ENCODE peak calls at places on chromosomes 13 and 19, in seven cellular contexts. X is PC-3; J is endodermal cell; G is PC-9; M is effector memory CD4-positive, alpha-beta T cell; C is aorta; O is brain microvascular endothelial cell. V is an unnamed sample. For H3K36me3, the result is how much of the 10 kb centered on the place peaks cover.

GRCh38 chr13:22839554-22840286 is 341.1 kb upstream of the SGCG start:
- DNase-seq in X (no peak), J (no peak), G (no peak), M (no peak), C (no peak), O (no peak), V (no peak)

GRCh38 chr13:74836628-74837027 is 645.3 kb downstream of the TBC1D4 start:
- DNase-seq in X (no peak), J (no peak), G (no peak), M (no peak), C (no peak), O (no peak), V (no peak)

GRCh38 chr13:35765387-35765786 is 288.9 kb upstream of the MAB21L1 start:
- DNase-seq in X (no peak), J (peak), G (no peak), M (no peak), C (no peak), O (no peak), V (no peak)

GRCh38 chr13:108700421-108701170 is 71.2 kb downstream of the MYO16 start:
- DNase-seq in X (peak), J (no peak), G (no peak), M (no peak), C (no peak), O (peak), V (no peak)

GRCh38 chr19:40717325-40717879 is 490 bp downstream of the ITPKC start:
- DNase-seq in X (no peak), J (no peak), G (peak), M (no peak), C (peak), O (peak), V (peak)

GRCh38 chr19:3365447-3366103 is 808 bp upstream of the NFIC start:
- DNase-seq in X (peak), J (no peak), G (peak), M (no peak), C (peak), O (no peak), V (no peak)

GRCh38 chr19:54889566-54889965 is 15.5 kb downstream of the FCAR start:
- DNase-seq in X (no peak), J (no peak), G (no peak), M (no peak), C (no peak), O (no peak), V (no peak)

GRCh38 chr13:22235950-22236290 is 565.0 kb downstream of the FGF9 start:
- DNase-seq in X (no peak), J (peak), G (no peak), M (no peak), C (no peak), O (no peak), V (no peak)

GRCh38 chr13:113046883-113047244 is 58.7 kb upstream of the F7 start:
- DNase-seq in X (no peak), J (no peak), G (no peak), M (no peak), C (peak), O (no peak), V (no peak)

GRCh38 chr13:113660066-113660465 is 2.1 kb upstream of the ATP4B start:
- DNase-seq in X (no peak), J (no peak), G (no peak), M (no peak), C (no peak), O (no peak), V (no peak)

GRCh38 chr13:25213716-25214115 is 41.6 kb upstream of the AMER2 start:
- DNase-seq in X (peak), J (peak), G (no peak), M (no peak), C (no peak), O (no peak), V (no peak)

GRCh38 chr13:102141625-102142472 is 260.0 kb downstream of the FGF14 start:
- DNase-seq in X (peak), J (no peak), G (no peak), M (no peak), C (no peak), O (no peak), V (peak)

GRCh38 chr13:45623516-45624090 is 8.1 kb upstream of the ERICH6B start:
- DNase-seq in X (peak), J (no peak), G (no peak), M (no peak), C (no peak), O (no peak), V (peak)

GRCh38 chr13:26475176-26476110 is 82.0 kb upstream of the WASF3 start:
- DNase-seq in X (no peak), J (peak), G (no peak), M (no peak), C (no peak), O (no peak), V (no peak)
- H3K27ac ChIP-seq in X (no peak), J (peak), G (no peak), M (no peak), C (peak), O (no peak), V (no peak)

DNA sequence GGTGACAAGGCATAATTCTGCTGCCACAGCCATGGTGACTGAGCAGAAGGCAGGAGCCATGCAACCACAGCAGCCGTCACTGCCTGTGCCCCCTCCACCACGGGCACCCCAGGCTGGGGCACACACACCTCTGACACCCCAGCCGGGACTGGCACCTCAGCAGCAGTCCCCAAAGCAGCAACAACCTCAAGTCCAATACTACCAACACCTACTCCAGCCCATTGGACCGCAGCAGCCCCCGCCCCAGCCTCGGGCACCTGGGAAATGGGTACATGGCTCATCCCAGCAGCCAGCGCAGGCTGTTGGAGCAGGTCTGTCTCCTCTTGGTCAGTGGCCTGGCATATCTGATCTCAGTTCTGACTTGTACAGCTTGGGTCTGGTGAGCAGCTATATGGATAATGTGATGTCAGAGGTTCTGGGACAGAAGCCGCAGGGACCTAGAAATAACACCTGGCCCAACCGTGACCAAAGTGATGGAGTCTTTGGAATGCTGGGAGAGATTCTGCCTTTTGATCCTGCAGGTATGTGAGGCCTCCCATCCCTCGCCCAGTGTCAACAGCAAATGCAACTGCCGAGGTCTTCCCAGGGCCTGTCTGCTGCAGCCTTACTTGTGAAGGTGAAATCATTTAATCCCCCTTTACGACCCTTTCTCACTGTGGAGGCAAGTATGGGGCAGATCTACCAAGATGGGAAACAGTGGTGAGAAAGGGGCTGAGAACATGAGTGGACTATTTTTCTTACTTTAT is 22.9 kb upstream of the GPI start:
- DNase-seq in X (no peak), J (no peak), G (no peak), M (no peak), C (no peak), O (no peak), V (no peak)
- H3K36me3 ChIP-seq in X (under half), J (half or more), G (under half), M (half or more), C (under half), O (half or more), V (half or more)

GRCh38 chr19:1854542-1855039 is 6.3 kb upstream of the REXO1 start:
- DNase-seq in X (no peak), J (no peak), G (no peak), M (no peak), C (no peak), O (peak), V (no peak)
- H3K27ac ChIP-seq in X (no peak), J (peak), G (no peak), M (peak), C (no peak), O (peak), V (peak)

GRCh38 chr13:52779028-52779612 is 39.5 kb upstream of the CNMD start:
- DNase-seq in X (no peak), J (no peak), G (no peak), M (no peak), C (no peak), O (no peak), V (no peak)
- H3K36me3 ChIP-seq in X (under half), J (under half), G (under half), M (under half), C (under half), O (under half), V (under half)

GRCh38 chr19:2231621-2232221 is 4.4 kb downstream of the PLEKHJ1 start:
- DNase-seq in X (no peak), J (peak), G (no peak), M (no peak), C (no peak), O (no peak), V (no peak)
- H3K27ac ChIP-seq in X (no peak), J (peak), G (no peak), M (no peak), C (no peak), O (no peak), V (no peak)

DNA sequence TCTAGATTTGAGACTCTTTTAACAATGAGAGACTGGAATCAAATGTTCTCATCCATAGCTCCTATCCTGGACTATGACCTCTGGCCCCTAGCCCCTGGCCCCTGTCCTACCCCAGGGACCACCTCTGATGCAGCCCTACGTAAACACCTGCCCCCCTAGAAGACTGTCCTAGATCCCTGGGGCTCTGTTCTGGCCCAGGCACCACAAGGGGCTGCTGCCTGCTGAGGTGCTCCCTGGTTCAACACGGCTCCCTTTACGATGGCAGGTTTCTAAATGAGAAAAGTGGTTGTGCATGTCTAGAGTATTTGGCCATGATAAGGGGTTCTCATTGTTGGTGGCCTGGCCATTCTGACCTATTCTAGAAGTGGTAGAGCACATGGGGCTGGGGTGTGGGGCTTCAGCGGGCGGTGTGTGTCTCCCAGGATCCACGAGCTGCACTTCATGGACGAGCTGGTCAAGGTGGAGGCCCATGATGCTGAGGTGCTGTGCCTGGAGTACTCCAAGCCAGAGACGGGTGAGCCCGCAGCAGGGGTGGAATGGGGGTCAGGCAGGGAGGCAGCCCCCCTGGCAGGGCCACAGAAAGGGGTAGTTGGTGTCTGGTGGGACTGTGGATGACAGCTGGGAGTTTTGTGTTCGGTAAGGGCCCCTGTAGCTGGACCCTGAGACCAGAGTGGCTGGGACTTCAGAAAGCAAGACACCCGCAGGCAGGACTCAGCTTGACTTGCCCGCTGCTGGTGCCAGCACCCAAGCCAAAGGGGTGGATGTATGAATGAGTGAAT is 26.5 kb upstream of the OVOL3 start:
- DNase-seq in X (no peak), J (no peak), G (no peak), M (no peak), C (no peak), O (no peak), V (no peak)
- H3K36me3 ChIP-seq in X (under half), J (half or more), G (under half), M (under half), C (under half), O (under half), V (under half)

GRCh38 chr19:42126565-42126964 is 5.7 kb downstream of the POU2F2 start:
- DNase-seq in X (no peak), J (no peak), G (no peak), M (no peak), C (no peak), O (no peak), V (no peak)
- H3K27ac ChIP-seq in X (no peak), J (no peak), G (no peak), M (no peak), C (no peak), O (no peak), V (peak)

V was measured in CD4-positive, CD25-positive, alpha-beta regulatory T cell.